ENCODE peak calls at places on chromosomes 16 and 17, in seven cellular contexts. One of them, this sample, is unnamed.

GRCh38 chr16:2501938-2502900 is 11.5 kb upstream of the ATP6V0C start:
- DNase-seq in prostate gland: no peak
- DNase-seq in body of pancreas: no peak
- DNase-seq in H54: no peak
- DNase-seq in IMR-90: no peak
- DNase-seq in A549: no peak
- DNase-seq in transverse colon: no peak
- DNase-seq in this sample: no peak

GRCh38 chr17:56623383-56623782 is 29.9 kb downstream of the NOG start:
- DNase-seq in prostate gland: no peak
- DNase-seq in body of pancreas: no peak
- DNase-seq in H54: no peak
- DNase-seq in IMR-90: no peak
- DNase-seq in A549: no peak
- DNase-seq in transverse colon: no peak
- DNase-seq in this sample: no peak

GRCh38 chr17:28392491-28392890 is 13.5 kb downstream of the SLC46A1 start:
- DNase-seq in prostate gland: no peak
- DNase-seq in body of pancreas: no peak
- DNase-seq in H54: no peak
- DNase-seq in IMR-90: no peak
- DNase-seq in A549: no peak
- DNase-seq in transverse colon: no peak
- DNase-seq in this sample: no peak

GRCh38 chr17:48311324-48311723 is 118.7 kb downstream of the SKAP1 start:
- DNase-seq in prostate gland: no peak
- DNase-seq in body of pancreas: no peak
- DNase-seq in H54: no peak
- DNase-seq in IMR-90: no peak
- DNase-seq in A549: no peak
- DNase-seq in transverse colon: no peak
- DNase-seq in this sample: no peak

GRCh38 chr17:32484041-32484461 is 2.7 kb upstream of the CDK5R1 start:
- DNase-seq in prostate gland: no peak
- DNase-seq in body of pancreas: no peak
- DNase-seq in H54: no peak
- DNase-seq in IMR-90: no peak
- DNase-seq in A549: no peak
- DNase-seq in transverse colon: no peak
- DNase-seq in this sample: no peak

GRCh38 chr17:54992797-54993639 is 24.5 kb downstream of the STXBP4 start:
- DNase-seq in prostate gland: peak
- DNase-seq in body of pancreas: no peak
- DNase-seq in H54: peak
- DNase-seq in IMR-90: peak
- DNase-seq in A549: peak
- DNase-seq in transverse colon: no peak
- DNase-seq in this sample: peak

GRCh38 chr17:882827-883585 is 96.6 kb downstream of the NXN start:
- DNase-seq in prostate gland: peak
- DNase-seq in body of pancreas: peak
- DNase-seq in H54: no peak
- DNase-seq in IMR-90: peak
- DNase-seq in A549: no peak
- DNase-seq in transverse colon: peak
- DNase-seq in this sample: no peak

GRCh38 chr17:40529991-40530390 is 28.6 kb upstream of the TNS4 start:
- DNase-seq in prostate gland: no peak
- DNase-seq in body of pancreas: no peak
- DNase-seq in H54: no peak
- DNase-seq in IMR-90: no peak
- DNase-seq in A549: no peak
- DNase-seq in transverse colon: no peak
- DNase-seq in this sample: no peak

GRCh38 chr17:77571562-77571981 is 386.9 kb upstream of the TNRC6C start:
- DNase-seq in prostate gland: no peak
- DNase-seq in body of pancreas: no peak
- DNase-seq in H54: no peak
- DNase-seq in IMR-90: peak
- DNase-seq in A549: no peak
- DNase-seq in transverse colon: no peak
- DNase-seq in this sample: peak

GRCh38 chr16:67399749-67400704 is 6.7 kb upstream of the TPPP3 start:
- DNase-seq in prostate gland: no peak
- DNase-seq in body of pancreas: no peak
- DNase-seq in H54: no peak
- DNase-seq in IMR-90: no peak
- DNase-seq in A549: no peak
- DNase-seq in transverse colon: no peak
- DNase-seq in this sample: no peak
- TF ChIP-seq POLR2A in prostate gland: no peak
- TF ChIP-seq POLR2A in body of pancreas: no peak
- TF ChIP-seq POLR2A in H54: no peak
- TF ChIP-seq POLR2A in IMR-90: no peak
- TF ChIP-seq POLR2A in A549: no peak
- TF ChIP-seq POLR2A in transverse colon: no peak
- TF ChIP-seq POLR2A in this sample: no peak

GRCh38 chr16:89268585-89268984 is 51.1 kb downstream of the ZNF778 start:
- DNase-seq in prostate gland: no peak
- DNase-seq in body of pancreas: no peak
- DNase-seq in H54: no peak
- DNase-seq in IMR-90: no peak
- DNase-seq in A549: no peak
- DNase-seq in transverse colon: no peak
- DNase-seq in this sample: no peak
- TF ChIP-seq POLR2A in prostate gland: no peak
- TF ChIP-seq POLR2A in body of pancreas: no peak
- TF ChIP-seq POLR2A in H54: no peak
- TF ChIP-seq POLR2A in IMR-90: no peak
- TF ChIP-seq POLR2A in A549: no peak
- TF ChIP-seq POLR2A in transverse colon: no peak
- TF ChIP-seq POLR2A in this sample: no peak

DNA sequence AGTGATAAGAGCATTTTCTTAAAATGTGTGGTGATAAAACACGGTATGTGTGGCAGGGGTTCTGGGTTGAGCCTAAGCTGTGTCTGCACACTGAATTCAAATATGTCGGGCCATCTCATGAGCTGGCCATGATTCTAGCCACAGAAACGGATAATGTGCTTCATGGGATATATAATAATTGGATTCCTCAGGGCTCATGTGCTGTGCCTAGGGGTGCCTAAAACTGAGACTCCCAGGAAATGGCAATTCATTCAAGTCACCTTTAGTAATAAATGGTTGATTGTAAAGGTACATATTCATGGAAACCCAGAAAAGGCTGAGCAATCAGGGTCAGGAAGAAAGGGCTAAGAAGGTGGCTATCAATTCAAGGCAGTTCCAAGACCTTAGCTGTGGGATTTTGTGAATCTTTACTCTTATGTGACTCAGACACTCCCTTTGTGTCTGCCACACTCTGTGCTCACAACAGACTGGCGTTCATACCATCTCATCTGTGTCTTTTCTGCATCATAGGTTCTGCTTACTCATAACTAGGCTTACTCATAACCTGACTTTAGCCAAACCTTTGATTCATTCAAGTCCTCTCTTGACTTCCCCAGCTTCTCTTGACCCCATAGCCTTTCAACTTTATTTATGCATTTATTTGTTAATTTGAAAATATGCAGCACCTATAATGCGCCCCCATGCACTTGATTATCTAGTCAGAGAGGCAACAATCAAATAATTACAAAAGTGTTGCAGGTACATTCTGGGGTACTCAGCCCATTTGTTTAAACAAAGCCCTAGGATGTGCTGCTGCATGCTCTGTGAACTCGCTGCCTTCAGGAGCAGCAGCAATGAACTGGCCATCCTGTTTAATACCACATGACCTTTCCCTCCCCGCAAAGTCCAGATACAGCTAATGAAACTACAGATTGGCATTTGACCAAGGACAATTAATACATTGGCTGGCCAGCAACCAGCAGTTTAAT is 28.4 kb upstream of the MED13 start:
- DNase-seq in prostate gland: no peak
- DNase-seq in body of pancreas: no peak
- DNase-seq in H54: peak
- DNase-seq in IMR-90: peak
- DNase-seq in A549: peak
- DNase-seq in transverse colon: no peak
- DNase-seq in this sample: peak
- TF ChIP-seq POLR2A in prostate gland: no peak
- TF ChIP-seq POLR2A in body of pancreas: no peak
- TF ChIP-seq POLR2A in H54: no peak
- TF ChIP-seq POLR2A in IMR-90: no peak
- TF ChIP-seq POLR2A in A549: no peak
- TF ChIP-seq POLR2A in transverse colon: no peak
- TF ChIP-seq POLR2A in this sample: no peak

DNA sequence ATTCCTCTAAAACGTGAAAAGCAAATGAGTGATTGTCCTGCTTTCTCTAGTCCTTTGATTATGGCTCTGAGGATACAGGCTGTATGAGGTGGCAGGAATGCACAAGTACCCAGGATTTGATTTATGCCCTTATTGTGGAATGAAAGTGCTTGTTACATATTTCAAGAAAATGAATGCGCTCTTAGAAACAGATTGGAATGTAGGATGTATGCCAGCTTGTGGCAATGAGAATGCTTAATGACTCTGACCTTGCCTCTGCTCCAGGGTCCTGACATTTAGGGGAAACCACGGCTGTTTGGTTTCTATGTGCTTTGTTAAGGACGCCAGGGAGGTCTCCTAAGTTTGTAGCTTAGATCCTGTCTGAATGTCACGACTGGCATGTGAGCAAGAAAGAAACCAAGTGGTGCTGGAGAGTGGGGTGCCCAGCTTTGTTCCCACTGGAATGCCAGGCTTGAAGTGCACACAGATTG is 22.0 kb downstream of the PRCD start:
- DNase-seq in prostate gland: no peak
- DNase-seq in body of pancreas: no peak
- DNase-seq in H54: no peak
- DNase-seq in IMR-90: no peak
- DNase-seq in A549: no peak
- DNase-seq in transverse colon: no peak
- DNase-seq in this sample: no peak
- TF ChIP-seq POLR2A in prostate gland: no peak
- TF ChIP-seq POLR2A in body of pancreas: no peak
- TF ChIP-seq POLR2A in H54: no peak
- TF ChIP-seq POLR2A in IMR-90: no peak
- TF ChIP-seq POLR2A in A549: no peak
- TF ChIP-seq POLR2A in transverse colon: no peak
- TF ChIP-seq POLR2A in this sample: no peak

GRCh38 chr16:19086322-19087199 is 19.1 kb downstream of the COQ7 start:
- DNase-seq in prostate gland: peak
- DNase-seq in body of pancreas: peak
- DNase-seq in H54: peak
- DNase-seq in IMR-90: peak
- DNase-seq in A549: peak
- DNase-seq in transverse colon: peak
- DNase-seq in this sample: peak
- TF ChIP-seq POLR2A in prostate gland: no peak
- TF ChIP-seq POLR2A in body of pancreas: peak
- TF ChIP-seq POLR2A in H54: peak
- TF ChIP-seq POLR2A in IMR-90: peak
- TF ChIP-seq POLR2A in A549: peak
- TF ChIP-seq POLR2A in transverse colon: peak
- TF ChIP-seq POLR2A in this sample: no peak

GRCh38 chr16:67841198-67841815 is 813 bp upstream of the THAP11 start:
- DNase-seq in prostate gland: no peak
- DNase-seq in body of pancreas: no peak
- DNase-seq in H54: no peak
- DNase-seq in IMR-90: no peak
- DNase-seq in A549: no peak
- DNase-seq in transverse colon: no peak
- DNase-seq in this sample: no peak

GRCh38 chr16:67844441-67844840 is 2.3 kb upstream of the NUTF2 start:
- DNase-seq in prostate gland: no peak
- DNase-seq in body of pancreas: no peak
- DNase-seq in H54: no peak
- DNase-seq in IMR-90: peak
- DNase-seq in A549: no peak
- DNase-seq in transverse colon: no peak
- DNase-seq in this sample: no peak

GRCh38 chr16:67843343-67843765 is 1.2 kb downstream of the THAP11 start:
- DNase-seq in prostate gland: no peak
- DNase-seq in body of pancreas: no peak
- DNase-seq in H54: no peak
- DNase-seq in IMR-90: peak
- DNase-seq in A549: no peak
- DNase-seq in transverse colon: no peak
- DNase-seq in this sample: no peak

GRCh38 chr16:67842509-67843342 is 606 bp downstream of the THAP11 start:
- DNase-seq in prostate gland: peak
- DNase-seq in body of pancreas: peak
- DNase-seq in H54: no peak
- DNase-seq in IMR-90: peak
- DNase-seq in A549: no peak
- DNase-seq in transverse colon: peak
- DNase-seq in this sample: peak

DNA sequence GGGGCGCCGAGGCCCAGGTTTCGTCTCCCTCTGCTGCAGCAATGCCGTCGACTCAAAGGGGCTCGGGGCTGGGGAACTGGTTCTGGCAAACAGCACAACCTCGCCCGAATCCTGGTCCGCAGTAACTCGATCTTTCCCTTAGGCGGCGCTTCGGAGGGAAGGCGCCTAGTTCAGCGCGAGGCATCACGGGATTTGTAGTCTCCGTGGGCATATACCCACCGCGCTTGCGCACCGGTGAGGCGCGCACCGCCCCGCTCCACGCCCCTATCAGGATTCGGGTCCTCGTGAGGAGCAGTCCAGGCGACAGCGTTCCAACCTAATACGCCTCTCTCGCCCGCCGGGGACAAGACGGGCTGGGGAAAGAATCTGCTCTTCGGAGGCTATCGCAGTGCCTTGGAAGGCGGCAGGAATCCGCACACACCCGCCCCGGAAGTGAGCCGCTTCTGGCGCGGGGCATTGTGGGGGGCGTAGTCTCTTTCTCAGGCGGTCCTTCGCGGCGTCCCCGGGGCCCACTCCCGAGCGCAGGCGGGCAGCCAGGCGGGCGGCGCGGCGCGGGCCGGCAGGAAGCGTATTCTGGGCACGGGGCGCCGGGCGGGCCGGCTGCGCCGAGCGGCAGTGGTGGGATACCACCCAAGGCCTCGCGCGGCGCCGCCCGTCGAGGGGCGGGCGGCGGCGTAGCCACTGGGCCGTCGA is at the start of gene THAP11:
- DNase-seq in prostate gland: peak
- DNase-seq in body of pancreas: peak
- DNase-seq in H54: peak
- DNase-seq in IMR-90: peak
- DNase-seq in A549: peak
- DNase-seq in transverse colon: peak
- DNase-seq in this sample: peak
- TF ChIP-seq POLR2A in prostate gland: no peak
- TF ChIP-seq POLR2A in body of pancreas: peak
- TF ChIP-seq POLR2A in H54: no peak
- TF ChIP-seq POLR2A in IMR-90: peak
- TF ChIP-seq POLR2A in A549: peak
- TF ChIP-seq POLR2A in transverse colon: peak
- TF ChIP-seq POLR2A in this sample: peak

GRCh38 chr17:64506576-64507417 is at the start of gene CEP95:
- DNase-seq in prostate gland: peak
- DNase-seq in body of pancreas: peak
- DNase-seq in H54: peak
- DNase-seq in IMR-90: peak
- DNase-seq in A549: no peak
- DNase-seq in transverse colon: peak
- DNase-seq in this sample: peak
- TF ChIP-seq POLR2A in prostate gland: peak
- TF ChIP-seq POLR2A in body of pancreas: peak
- TF ChIP-seq POLR2A in H54: peak
- TF ChIP-seq POLR2A in IMR-90: peak
- TF ChIP-seq POLR2A in A549: peak
- TF ChIP-seq POLR2A in transverse colon: peak
- TF ChIP-seq POLR2A in this sample: peak

This sample was measured in erythroblast.